ENCODE peak calls at places on chromosomes 16 and 17, in nine cellular contexts. N is tibial artery; G is HL-60; K is stimulated activated CD4-positive, alpha-beta T cell treated with anti-CD3 and anti-CD28 coated beads, Interleukin-15, amount 100 ng/mL, for 24 hours; U is SHP77; E is fibroblast of the aortic adventitia; T is left cardiac atrium; I is stimulated activated CD8-positive, alpha-beta memory T cell treated with anti-CD3 and anti-CD28 coated beads, Interleukin-7, amount 100 ng/mL, for 1 hour; J is SW 1271. O is an unnamed sample.

GRCh38 chr16:27785307-27785678 is 235.3 kb downstream of the KATNIP start:
- DNase-seq in N (no peak), G (no peak), K (no peak), U (no peak), E (no peak), T (no peak), I (no peak), J (no peak), O (no peak)

GRCh38 chr17:56230660-56231059 is 77.4 kb downstream of the ANKFN1 start:
- DNase-seq in N (peak), G (no peak), K (no peak), U (no peak), E (peak), T (no peak), I (no peak), J (no peak), O (no peak)

GRCh38 chr17:66715745-66716156 is 119.2 kb upstream of the CACNG5 start:
- DNase-seq in N (no peak), G (no peak), K (no peak), U (peak), E (peak), T (no peak), I (no peak), J (peak), O (peak)

GRCh38 chr17:81676906-81677305 is 6.7 kb downstream of the ARL16 start:
- DNase-seq in N (no peak), G (no peak), K (no peak), U (peak), E (no peak), T (no peak), I (no peak), J (no peak), O (no peak)

GRCh38 chr16:17369441-17369951 is 101.3 kb downstream of the XYLT1 start:
- DNase-seq in N (peak), G (peak), K (peak), U (peak), E (no peak), T (peak), I (peak), J (no peak), O (no peak)

GRCh38 chr17:72394531-72394930 is 273.7 kb downstream of the SOX9 start:
- DNase-seq in N (no peak), G (no peak), K (no peak), U (no peak), E (no peak), T (no peak), I (no peak), J (no peak), O (no peak)

GRCh38 chr16:50718061-50718760 is 23.7 kb upstream of the CYLD start:
- DNase-seq in N (no peak), G (no peak), K (no peak), U (no peak), E (peak), T (no peak), I (no peak), J (no peak), O (no peak)

GRCh38 chr16:2009791-2010510 is at the start of gene ZNF598:
- DNase-seq in N (peak), G (peak), K (peak), U (no peak), E (peak), T (peak), I (peak), J (peak), O (peak)

GRCh38 chr16:57898961-57899360 is 72.0 kb downstream of the CNGB1 start:
- DNase-seq in N (no peak), G (no peak), K (no peak), U (no peak), E (no peak), T (no peak), I (no peak), J (no peak), O (no peak)

GRCh38 chr17:47687748-47688147 is 6.2 kb upstream of the TBKBP1 start:
- DNase-seq in N (no peak), G (no peak), K (no peak), U (no peak), E (peak), T (no peak), I (no peak), J (no peak), O (peak)

GRCh38 chr16:86578056-86578455 is 293 bp upstream of the FOXL1 start:
- DNase-seq in N (no peak), G (no peak), K (no peak), U (no peak), E (no peak), T (no peak), I (no peak), J (no peak), O (no peak)

GRCh38 chr16:24748242-24748641 is 18.8 kb downstream of the TNRC6A start:
- DNase-seq in N (peak), G (peak), K (peak), U (no peak), E (peak), T (peak), I (no peak), J (peak), O (peak)